ENCODE peak calls at places on chromosome 2, in seven cellular contexts. H is hepatocyte, P is ovary, L is body of pancreas, C is neural progenitor cell, D is cardiac muscle cell, I is IMR-90. G is an unnamed sample.

GRCh38 chr2:191696960-191697359 is 19.0 kb downstream of the NABP1 start:
- DNase-seq in C (no peak), P (no peak), D (no peak), H (no peak), I (no peak), L (no peak), G (no peak)

GRCh38 chr2:149422337-149422990 is 92.1 kb downstream of the LYPD6 start:
- DNase-seq in H (peak), D (no peak), I (peak), P (no peak), C (no peak), L (no peak), G (peak)

GRCh38 chr2:196677404-196677803 is 37.9 kb downstream of the CCDC150 start:
- DNase-seq in D (no peak), I (peak), C (no peak), P (no peak), H (peak), L (no peak), G (peak)

GRCh38 chr2:212968284-212969081 is 182.9 kb downstream of the IKZF2 start:
- DNase-seq in D (no peak), I (no peak), H (no peak), L (no peak), C (peak), P (no peak), G (no peak)

GRCh38 chr2:220572385-220572784 is 945.0 kb downstream of the SLC4A3 start:
- DNase-seq in P (no peak), L (no peak), C (no peak), I (peak), D (no peak), H (no peak), G (no peak)

GRCh38 chr2:101012706-101013181 is 10.7 kb downstream of the RPL31 start:
- DNase-seq in H (peak), P (no peak), D (peak), C (peak), I (peak), L (peak), G (peak)

GRCh38 chr2:105102963-105103421 is 65.1 kb downstream of the MRPS9 start:
- DNase-seq in C (peak), I (peak), L (no peak), H (no peak), P (no peak), D (peak), G (peak)

GRCh38 chr2:67628892-67629291 is 231.8 kb downstream of the ETAA1 start:
- DNase-seq in I (no peak), H (no peak), P (no peak), L (no peak), D (no peak), C (no peak), G (no peak)

GRCh38 chr2:3927031-3927430 is 223.7 kb downstream of the DCDC2C start:
- DNase-seq in H (no peak), L (no peak), C (no peak), D (no peak), P (no peak), I (no peak), G (no peak)

GRCh38 chr2:45932278-45932975 is 281.0 kb downstream of the PRKCE start:
- DNase-seq in D (no peak), I (peak), L (no peak), P (no peak), C (no peak), H (no peak), G (no peak)

GRCh38 chr2:17309741-17310339 is 208.4 kb downstream of the RAD51AP2 start:
- DNase-seq in H (peak), P (no peak), D (peak), I (peak), L (peak), C (peak), G (peak)

GRCh38 chr2:151556121-151556520 is 146.4 kb downstream of the RIF1 start:
- DNase-seq in L (no peak), H (no peak), C (no peak), P (no peak), I (no peak), D (no peak), G (peak)

GRCh38 chr2:113716291-113716690 is 40.2 kb downstream of the SLC35F5 start:
- DNase-seq in C (no peak), H (no peak), P (no peak), I (peak), L (no peak), D (no peak), G (peak)

GRCh38 chr2:21039080-21039556 is 4.8 kb downstream of the APOB start:
- DNase-seq in D (no peak), L (no peak), C (no peak), P (no peak), H (no peak), I (no peak), G (no peak)

GRCh38 chr2:74507926-74508520 is 528 bp upstream of the PCGF1 start:
- DNase-seq in D (no peak), P (no peak), L (no peak), H (peak), C (peak), I (peak), G (peak)

GRCh38 chr2:67462741-67463496 is 65.8 kb downstream of the ETAA1 start:
- DNase-seq in H (no peak), P (no peak), L (no peak), I (no peak), C (no peak), D (no peak), G (no peak)

GRCh38 chr2:185279999-185280398 is 458.6 kb upstream of the FSIP2 start:
- DNase-seq in C (no peak), I (peak), L (no peak), H (no peak), P (no peak), D (no peak), G (peak)
- TF ChIP-seq CTCF in C (peak), I (peak), L (peak), H (peak), P (no peak), D (peak), G (peak)

GRCh38 chr2:236107971-236108625 is 60.1 kb downstream of the GBX2 start:
- DNase-seq in D (no peak), P (no peak), L (no peak), C (no peak), I (no peak), H (no peak), G (no peak)
- H3K4me3 ChIP-seq in D (no peak), P (no peak), L (no peak), C (no peak), I (no peak), H (no peak), G (no peak)

GRCh38 chr2:71806432-71806831 is 341.2 kb downstream of the CYP26B1 start:
- DNase-seq in D (no peak), H (no peak), I (no peak), L (no peak), P (no peak), C (no peak), G (no peak)

GRCh38 chr2:71803398-71803797 is 344.3 kb downstream of the CYP26B1 start:
- DNase-seq in L (no peak), C (no peak), I (no peak), P (no peak), D (no peak), H (no peak), G (no peak)

GRCh38 chr2:71802556-71802955 is 345.1 kb downstream of the CYP26B1 start:
- DNase-seq in H (no peak), L (no peak), D (no peak), C (no peak), I (no peak), P (no peak), G (no peak)

GRCh38 chr2:71801969-71802368 is 345.7 kb downstream of the CYP26B1 start:
- DNase-seq in C (peak), P (no peak), I (peak), L (peak), H (peak), D (peak), G (peak)

DNA sequence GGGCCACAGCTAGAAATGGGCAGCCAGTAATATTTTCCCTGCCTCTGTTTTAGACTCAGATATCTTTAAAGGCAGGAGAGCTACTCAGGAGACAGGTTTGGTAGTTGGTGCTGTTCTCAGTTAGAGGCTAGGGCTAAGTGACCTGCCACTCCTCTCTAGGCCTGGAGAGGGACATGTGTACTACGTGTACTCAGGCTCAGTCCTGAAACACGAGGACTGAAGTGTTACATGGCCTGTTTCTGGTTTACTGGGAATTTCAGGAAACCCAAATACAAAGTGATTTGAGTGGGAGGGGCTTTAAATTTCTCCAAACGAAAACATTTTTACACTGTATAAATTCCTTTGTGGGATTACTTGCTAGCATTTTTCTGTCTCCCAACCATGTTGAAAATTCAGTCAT is 343.4 kb downstream of the CYP26B1 start:
- DNase-seq in D (peak), P (no peak), H (peak), I (no peak), C (no peak), L (no peak), G (peak)
- TF ChIP-seq CTCF in D (peak), P (no peak), H (no peak), I (no peak), C (no peak), L (no peak), G (peak)

GRCh38 chr2:24918326-24919099 is 1.5 kb downstream of the ADCY3 start:
- DNase-seq in I (no peak), P (no peak), H (no peak), C (no peak), L (no peak), D (no peak), G (peak)

GRCh38 chr2:24915796-24916195 is 4.2 kb downstream of the ADCY3 start:
- DNase-seq in P (no peak), D (no peak), H (no peak), I (peak), L (no peak), C (no peak), G (peak)

GRCh38 chr2:24919100-24919976 is 699 bp downstream of the ADCY3 start:
- DNase-seq in C (no peak), P (peak), I (peak), H (peak), L (no peak), D (peak), G (peak)

GRCh38 chr2:24917086-24917485 is 3.0 kb downstream of the ADCY3 start:
- DNase-seq in C (no peak), D (no peak), L (no peak), P (no peak), I (no peak), H (no peak), G (peak)

GRCh38 chr2:24917731-24918325 is 2.2 kb downstream of the ADCY3 start:
- DNase-seq in I (no peak), L (no peak), H (no peak), D (no peak), C (no peak), P (no peak), G (no peak)
- H3K4me3 ChIP-seq in I (no peak), L (no peak), H (no peak), D (no peak), C (no peak), P (peak), G (peak)

GRCh38 chr2:120283649-120284048 is 31.0 kb downstream of the RALB start:
- DNase-seq in C (peak), H (peak), L (no peak), P (no peak), D (peak), I (peak), G (no peak)
- TF ChIP-seq CTCF in C (peak), H (peak), L (no peak), P (no peak), D (peak), I (peak), G (peak)